ENCODE peak calls at places on chromosomes 3 and 15, in six cellular contexts. U, Q, C, B, G and T are unnamed samples.

GRCh38 chr15:77187751-77188464 is 117.0 kb upstream of the TSPAN3 start:
- DNase-seq in U (no peak), C (no peak), B (no peak), Q (peak; percentile 30), G (peak; percentile 19), T (no peak)

GRCh38 chr15:39359736-39360135 is 221.1 kb upstream of the THBS1 start:
- DNase-seq in C (no peak), B (no peak), Q (no peak), G (no peak), U (no peak), T (no peak)

GRCh38 chr15:99279783-99280307 is 28.6 kb downstream of the LRRC28 start:
- DNase-seq in B (no peak), C (no peak), U (no peak), G (no peak), Q (no peak), T (no peak)

GRCh38 chr15:61880079-61880478 is 180.2 kb downstream of the VPS13C start:
- DNase-seq in Q (no peak), G (no peak), C (no peak), B (no peak), U (no peak), T (no peak)

GRCh38 chr3:47646362-47646761 is 67.7 kb upstream of the CSPG5 start:
- DNase-seq in G (no peak), U (no peak), B (no peak), Q (no peak), C (no peak), T (no peak)

GRCh38 chr3:161884830-161885229 is 388.2 kb downstream of the OTOL1 start:
- DNase-seq in B (no peak), Q (no peak), C (no peak), G (no peak), U (no peak), T (no peak)

GRCh38 chr3:132461544-132461943 is 44.2 kb downstream of the DNAJC13 start:
- DNase-seq in U (no peak), C (no peak), Q (no peak), B (no peak), G (no peak), T (no peak)

GRCh38 chr15:63896336-63897115 is 62.8 kb upstream of the HERC1 start:
- DNase-seq in U (no peak), B (peak; percentile 86), G (peak; percentile 13), C (no peak), Q (peak; percentile 83), T (peak; percentile 48)

GRCh38 chr3:21894459-21895083 is 143.6 kb upstream of the ZNF385D start:
- DNase-seq in C (no peak), Q (no peak), U (no peak), G (peak; percentile 24), B (peak; percentile 0), T (peak; percentile 17)

GRCh38 chr3:65484964-65485363 is 553.8 kb downstream of the MAGI1 start:
- DNase-seq in G (no peak), C (no peak), Q (no peak), B (peak; percentile 1), U (no peak), T (no peak)

GRCh38 chr3:143002083-143002712 is 828 bp downstream of the U2SURP start:
- DNase-seq in G (peak; percentile 66), Q (no peak), B (peak; percentile 55), U (no peak), C (peak; percentile 20), T (no peak)

GRCh38 chr3:7640787-7641186 is 779.9 kb downstream of the GRM7 start:
- DNase-seq in Q (no peak), B (peak; percentile 42), U (no peak), C (no peak), G (peak; percentile 5), T (no peak)

GRCh38 chr3:71579301-71579933 is 4.1 kb downstream of the FOXP1 start:
- DNase-seq in C (no peak), B (no peak), G (no peak), U (no peak), Q (no peak), T (no peak)

GRCh38 chr3:148791955-148792354 is 35.7 kb upstream of the CPB1 start:
- DNase-seq in Q (no peak), U (no peak), B (no peak), G (no peak), C (no peak), T (no peak)

GRCh38 chr3:107740992-107741896 is 218.5 kb downstream of the BBX start:
- DNase-seq in C (no peak), U (no peak), B (no peak), Q (no peak), G (peak; percentile 52), T (no peak)

GRCh38 chr3:177478170-177478859 is 281.0 kb upstream of the TBL1XR1 start:
- DNase-seq in C (no peak), U (no peak), B (peak; percentile 97), Q (no peak), G (peak; percentile 82), T (peak; percentile 77)

GRCh38 chr3:1195922-1196321 is 103.1 kb downstream of the CNTN6 start:
- DNase-seq in U (no peak), B (peak; percentile 43), Q (no peak), G (no peak), C (no peak), T (peak; percentile 7)

GRCh38 chr3:129315386-129315991 is 36.8 kb downstream of the HMCES start:
- DNase-seq in U (no peak), B (peak; percentile 33), G (peak; percentile 57), C (peak; percentile 41), Q (peak; percentile 69), T (peak; percentile 56)